ENCODE peak calls at places on chromosomes 5 and 9, in nine cellular contexts. H is mesenchymal stem cell; K is upper lobe of right lung; D is H1; E is Karpas-422; R is prostate gland; V is CD8-positive, alpha-beta T cell; P is osteoblast; T is body of pancreas. M is an unnamed sample.
A peak's percentile ranks its signal among the peaks of the same experiment; 100 is the strongest.

GRCh38 chr5:61724102-61724501 is 392.0 kb downstream of the ZSWIM6 start:
- DNase-seq in K (no peak), H (no peak), R (no peak), D (no peak), T (no peak), P (no peak), V (no peak), E (no peak), M (no peak)

GRCh38 chr5:62466228-62466627 is 53.7 kb downstream of the IPO11 start:
- DNase-seq in K (no peak), R (no peak), V (no peak), D (no peak), T (no peak), H (peak; percentile 41), E (no peak), P (no peak), M (no peak)

GRCh38 chr9:137237759-137238726 is 3.0 kb upstream of the TUBB4B start:
- DNase-seq in H (no peak), E (no peak), R (peak; percentile 57), P (no peak), T (peak; percentile 60), D (no peak), K (no peak), V (no peak), M (no peak)

GRCh38 chr5:179906795-179907569 is 715 bp downstream of the TBC1D9B start:
- DNase-seq in K (no peak), V (peak; percentile 32), D (peak; percentile 69), T (peak; percentile 61), R (peak; percentile 30), H (peak; percentile 28), E (peak; percentile 77), P (peak; percentile 90), M (no peak)

GRCh38 chr5:172782169-172783039 is 11.4 kb upstream of the DUSP1 start:
- DNase-seq in P (no peak), T (no peak), E (no peak), V (no peak), R (no peak), K (no peak), D (no peak), H (peak; percentile 64), M (no peak)

GRCh38 chr5:1420211-1421195 is 24.7 kb downstream of the SLC6A3 start:
- DNase-seq in P (peak; percentile 76), K (peak; percentile 45), E (no peak), D (no peak), V (no peak), R (no peak), H (no peak), T (peak; percentile 4), M (no peak)

GRCh38 chr5:120446068-120446492 is 18.0 kb upstream of the PRR16 start:
- DNase-seq in E (no peak), K (no peak), T (no peak), P (peak; percentile 82), D (no peak), R (no peak), H (peak; percentile 98), V (no peak), M (no peak)

GRCh38 chr5:89374818-89375521 is 492.0 kb upstream of the MEF2C start:
- DNase-seq in P (no peak), T (no peak), K (no peak), H (no peak), D (no peak), E (no peak), V (no peak), R (no peak), M (no peak)

GRCh38 chr9:81032831-81033230 is 656.5 kb downstream of the TLE1 start:
- DNase-seq in K (no peak), V (no peak), P (no peak), R (no peak), T (no peak), E (no peak), H (peak; percentile 80), D (no peak), M (no peak)

GRCh38 chr9:81028504-81028903 is 660.8 kb downstream of the TLE1 start:
- DNase-seq in T (no peak), H (peak; percentile 93), D (no peak), E (no peak), R (no peak), P (peak; percentile 41), V (no peak), K (no peak), M (no peak)

GRCh38 chr9:81030027-81030426 is 659.3 kb downstream of the TLE1 start:
- DNase-seq in K (no peak), P (no peak), T (no peak), R (no peak), V (no peak), E (no peak), H (no peak), D (no peak), M (no peak)

GRCh38 chr9:81032030-81032572 is 657.2 kb downstream of the TLE1 start:
- DNase-seq in H (peak; percentile 91), V (no peak), T (peak; percentile 75), D (no peak), P (no peak), K (no peak), E (no peak), R (no peak), M (no peak)

DNA sequence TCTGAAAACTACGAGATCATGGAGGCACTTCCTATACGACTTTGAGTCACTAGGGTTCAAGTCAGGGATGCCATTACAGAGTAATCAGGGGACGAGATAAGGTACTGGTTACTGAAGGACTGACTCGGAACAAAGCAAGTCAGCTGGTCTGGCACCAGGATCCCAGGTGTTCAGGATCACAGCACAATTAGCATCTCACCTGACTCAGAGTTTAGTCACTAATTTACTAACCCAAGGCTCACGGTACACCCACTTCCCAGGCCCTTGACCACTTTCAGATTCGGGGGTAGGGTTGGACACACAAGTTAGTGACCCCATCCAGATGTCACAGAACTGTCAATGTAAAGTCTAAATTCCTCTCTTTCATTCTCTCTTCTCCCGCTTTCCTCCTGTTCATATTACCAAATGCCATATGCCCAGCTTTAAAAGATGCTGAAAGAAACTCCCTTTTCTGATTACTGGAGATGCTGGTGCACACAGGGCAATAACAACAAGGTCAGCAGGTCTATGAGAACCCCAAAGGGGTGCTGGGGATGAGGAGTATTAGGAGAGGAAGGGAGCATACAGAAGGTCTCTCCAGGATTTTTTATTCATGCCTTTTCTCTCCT is 657.8 kb downstream of the TLE1 start:
- DNase-seq in D (no peak), E (no peak), H (no peak), K (no peak), V (no peak), P (no peak), T (peak; percentile 76), R (no peak), M (no peak)
- H3K4me1 ChIP-seq in D (no peaks in the 10 kb centered on the region), E (no peaks in the 10 kb centered on the region), H (peaks cover 3% of the 10 kb centered on the region), K (no peaks in the 10 kb centered on the region), V (no peaks in the 10 kb centered on the region), P (peaks cover 30% of the 10 kb centered on the region), T (peaks cover 29% of the 10 kb centered on the region), R (no peaks in the 10 kb centered on the region), M (no peaks in the 10 kb centered on the region)

GRCh38 chr5:132812949-132813598 is at the start of gene SOWAHA:
- DNase-seq in V (no peak), T (peak; percentile 67), D (no peak), E (no peak), P (peak; percentile 86), K (no peak), R (no peak), H (no peak), M (no peak)
- H3K27me3 ChIP-seq in V (peaks cover 12% of the 10 kb centered on the region), T (no peaks in the 10 kb centered on the region), D (peaks cover 34% of the 10 kb centered on the region), E (no peaks in the 10 kb centered on the region), P (peaks cover 46% of the 10 kb centered on the region), K (peaks cover 32% of the 10 kb centered on the region), R (no peaks in the 10 kb centered on the region), H (peaks cover 25% of the 10 kb centered on the region), M (peaks cover 16% of the 10 kb centered on the region)

DNA sequence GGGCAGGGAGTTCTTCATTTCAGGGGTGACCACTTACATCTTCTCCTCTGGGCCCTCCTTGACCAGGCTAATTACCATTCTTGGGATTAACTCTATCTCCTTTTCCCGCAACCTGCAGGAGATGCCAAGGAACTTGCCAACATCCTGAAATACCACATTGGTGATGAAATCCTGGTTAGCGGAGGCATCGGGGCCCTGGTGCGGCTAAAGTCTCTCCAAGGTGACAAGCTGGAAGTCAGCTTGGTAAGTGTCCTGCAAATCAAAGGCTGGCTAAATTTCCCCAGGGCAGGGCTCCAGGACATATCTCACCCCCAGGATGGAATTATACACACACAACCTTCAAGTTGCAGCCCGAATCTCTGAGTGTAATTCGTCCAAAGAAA is 30.2 kb downstream of the TGFBI start:
- DNase-seq in E (no peak), T (no peak), R (no peak), D (no peak), K (no peak), V (no peak), H (no peak), P (no peak), M (no peak)
- H3K27ac ChIP-seq in E (no peak overlapping the region), T (no peak overlapping the region), R (no peak overlapping the region), D (no peak overlapping the region), K (no peak overlapping the region), V (no peak overlapping the region), H (peak overlapping the region; percentile 92), P (peak overlapping the region; percentile 92), M (peak overlapping the region; percentile 82)

GRCh38 chr9:107933042-107933441 is 443.5 kb upstream of the KLF4 start:
- DNase-seq in K (no peak), R (no peak), E (no peak), T (no peak), H (peak; percentile 39), P (peak; percentile 80), V (no peak), D (no peak), M (no peak)
- H3K4me1 ChIP-seq in K (no peaks in the 10 kb centered on the region), R (no peaks in the 10 kb centered on the region), E (no peaks in the 10 kb centered on the region), T (no peaks in the 10 kb centered on the region), H (peaks cover 2% of the 10 kb centered on the region), P (peaks cover 22% of the 10 kb centered on the region), V (no peaks in the 10 kb centered on the region), D (no peaks in the 10 kb centered on the region), M (peaks cover 6% of the 10 kb centered on the region)

GRCh38 chr5:55225346-55225745 is 1.8 kb downstream of the MCIDAS start:
- DNase-seq in V (no peak), H (no peak), D (no peak), T (no peak), R (no peak), E (no peak), K (no peak), P (peak; percentile 91), M (no peak)

GRCh38 chr5:55230086-55230629 is 3.0 kb upstream of the MCIDAS start:
- DNase-seq in K (no peak), T (no peak), P (peak; percentile 70), D (peak; percentile 26), V (no peak), E (no peak), R (no peak), H (no peak), M (no peak)

GRCh38 chr5:55226027-55226933 is 835 bp downstream of the MCIDAS start:
- DNase-seq in D (peak; percentile 92), E (peak; percentile 95), K (peak; percentile 68), V (peak; percentile 48), R (peak; percentile 19), H (peak; percentile 34), P (peak; percentile 93), T (peak; percentile 46), M (no peak)

GRCh38 chr5:55226934-55227737 is at the start of gene MCIDAS:
- DNase-seq in H (peak; percentile 33), K (peak; percentile 70), D (peak; percentile 86), V (peak; percentile 53), P (peak; percentile 96), E (peak; percentile 82), R (peak; percentile 59), T (peak; percentile 76), M (no peak)

GRCh38 chr5:55227738-55228430 is 769 bp upstream of the MCIDAS start:
- DNase-seq in K (no peak), D (no peak), E (no peak), V (no peak), R (no peak), P (peak; percentile 90), T (no peak), H (no peak), M (no peak)
- H3K27me3 ChIP-seq in K (peaks cover 100% of the 10 kb centered on the region), D (peaks cover 90% of the 10 kb centered on the region), E (no peaks in the 10 kb centered on the region), V (peaks cover 85% of the 10 kb centered on the region), R (no peaks in the 10 kb centered on the region), P (peaks cover 79% of the 10 kb centered on the region), T (no peaks in the 10 kb centered on the region), H (peaks cover 94% of the 10 kb centered on the region), M (peaks cover 30% of the 10 kb centered on the region)